ENCODE peak calls at places on chromosomes 5 and 9, in five cellular contexts. One of them, this sample, is unnamed. For H3K4me1, the result is how much of the 10 kb centered on the place peaks cover.

GRCh38 chr9:90826326-90827020 is 24.9 kb downstream of the SYK start:
- DNase-seq in cardiac muscle cell: no peak
- DNase-seq in A673: no peak
- DNase-seq in HCT116: no peak
- DNase-seq in RWPE2: no peak
- DNase-seq in this sample: no peak

GRCh38 chr9:37529111-37529510 is 43.4 kb downstream of the POLR1E start:
- DNase-seq in RWPE2: no peak
- DNase-seq in cardiac muscle cell: no peak
- DNase-seq in A673: no peak
- DNase-seq in HCT116: no peak
- DNase-seq in this sample: no peak

GRCh38 chr5:151811593-151812321 is 40.0 kb downstream of the G3BP1 start:
- DNase-seq in RWPE2: no peak
- DNase-seq in HCT116: no peak
- DNase-seq in A673: no peak
- DNase-seq in cardiac muscle cell: peak
- DNase-seq in this sample: no peak

GRCh38 chr9:129323376-129323998 is 145.4 kb upstream of the IER5L start:
- DNase-seq in RWPE2: peak
- DNase-seq in A673: no peak
- DNase-seq in HCT116: no peak
- DNase-seq in cardiac muscle cell: no peak
- DNase-seq in this sample: no peak

GRCh38 chr9:124885551-124885950 is 23.6 kb downstream of the ARPC5L start:
- DNase-seq in HCT116: no peak
- DNase-seq in A673: no peak
- DNase-seq in cardiac muscle cell: no peak
- DNase-seq in RWPE2: no peak
- DNase-seq in this sample: no peak

GRCh38 chr5:91212336-91213092 is 170.6 kb downstream of the ARRDC3 start:
- DNase-seq in HCT116: no peak
- DNase-seq in cardiac muscle cell: peak
- DNase-seq in A673: peak
- DNase-seq in RWPE2: no peak
- DNase-seq in this sample: no peak

GRCh38 chr5:78540335-78541057 is 108.1 kb downstream of the LHFPL2 start:
- DNase-seq in HCT116: no peak
- DNase-seq in cardiac muscle cell: no peak
- DNase-seq in A673: no peak
- DNase-seq in RWPE2: no peak
- DNase-seq in this sample: no peak

GRCh38 chr9:122053951-122054350 is 39.2 kb downstream of the TTLL11 start:
- DNase-seq in A673: peak
- DNase-seq in cardiac muscle cell: no peak
- DNase-seq in HCT116: no peak
- DNase-seq in RWPE2: no peak
- DNase-seq in this sample: no peak

GRCh38 chr9:33950371-33950770 is 98.3 kb downstream of the UBAP2 start:
- DNase-seq in cardiac muscle cell: peak
- DNase-seq in A673: no peak
- DNase-seq in RWPE2: no peak
- DNase-seq in HCT116: no peak
- DNase-seq in this sample: no peak

DNA sequence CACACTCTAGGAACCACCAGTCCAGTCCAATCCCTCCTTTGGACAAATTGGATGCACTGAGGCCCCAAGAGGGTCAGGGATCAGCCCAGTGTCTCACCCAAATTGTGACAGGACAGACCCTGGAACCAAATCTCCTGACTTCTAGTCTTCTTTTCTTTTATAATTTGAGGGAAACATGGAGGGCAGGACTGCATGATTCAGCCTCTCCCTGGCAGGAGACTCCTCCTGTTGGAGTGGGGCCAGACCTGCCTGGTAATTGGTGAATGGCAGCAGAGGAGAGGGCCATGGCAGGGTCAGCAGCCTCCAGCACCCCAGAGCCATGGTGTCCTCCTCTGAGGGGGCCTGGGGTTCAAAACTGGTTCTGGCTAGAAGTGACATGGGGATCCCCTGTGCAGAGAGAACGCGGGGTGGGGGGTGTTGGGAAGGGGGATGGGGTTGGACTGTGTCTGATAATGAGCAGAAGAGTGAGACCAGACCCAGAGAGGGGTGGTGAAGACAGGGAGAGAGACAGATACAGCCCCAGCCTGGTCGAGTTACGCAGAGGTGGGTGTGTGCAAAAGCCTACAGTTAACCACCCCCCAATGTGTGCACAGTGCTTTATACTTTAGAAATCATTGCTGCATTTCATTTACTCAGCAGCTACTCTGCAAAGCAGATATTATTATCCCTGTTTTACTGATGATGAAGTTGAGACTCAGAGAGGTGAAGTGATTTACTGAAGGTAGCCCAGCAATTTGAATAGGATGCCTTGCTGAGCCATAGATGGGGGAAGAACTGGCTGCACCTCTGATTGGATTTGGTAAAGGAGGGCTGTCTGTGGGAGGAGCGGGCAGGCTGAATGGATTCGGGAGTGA is 3.8 kb upstream of the SYNPO start:
- DNase-seq in A673: peak
- DNase-seq in cardiac muscle cell: peak
- DNase-seq in HCT116: no peak
- DNase-seq in RWPE2: no peak
- DNase-seq in this sample: peak
- H3K4me1 ChIP-seq in A673: under half
- H3K4me1 ChIP-seq in cardiac muscle cell: under half
- H3K4me1 ChIP-seq in HCT116: half or more
- H3K4me1 ChIP-seq in RWPE2: under half
- H3K4me1 ChIP-seq in this sample: half or more

GRCh38 chr9:126625329-126626116 is 11.8 kb downstream of the LMX1B start:
- DNase-seq in cardiac muscle cell: no peak
- DNase-seq in A673: no peak
- DNase-seq in RWPE2: no peak
- DNase-seq in HCT116: no peak
- DNase-seq in this sample: no peak
- H3K4me3 ChIP-seq in cardiac muscle cell: no peak
- H3K4me3 ChIP-seq in A673: peak
- H3K4me3 ChIP-seq in RWPE2: peak
- H3K4me3 ChIP-seq in HCT116: no peak
- H3K4me3 ChIP-seq in this sample: peak

DNA sequence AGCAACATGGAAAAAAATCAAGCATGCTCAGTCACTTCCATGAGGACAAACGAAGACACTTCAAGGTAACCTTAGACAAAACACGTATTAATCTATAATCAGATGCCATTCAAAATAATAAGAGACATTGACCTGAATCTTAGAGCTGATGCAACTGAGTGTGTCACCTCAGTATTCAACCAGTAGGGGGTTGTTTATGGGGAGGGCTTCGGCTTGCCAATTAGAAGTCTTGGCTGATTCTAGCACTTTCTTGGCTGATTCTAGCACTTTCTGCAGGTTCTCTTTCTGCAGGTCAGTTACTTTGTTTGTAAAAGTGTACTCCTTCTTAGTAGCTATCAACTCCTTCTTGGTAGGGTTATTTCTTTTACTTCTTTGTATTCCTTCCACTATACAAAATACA is 317.6 kb downstream of the ENC1 start:
- DNase-seq in A673: no peak
- DNase-seq in cardiac muscle cell: no peak
- DNase-seq in RWPE2: no peak
- DNase-seq in HCT116: no peak
- DNase-seq in this sample: no peak
- TF ChIP-seq CTCF in A673: no peak
- TF ChIP-seq CTCF in cardiac muscle cell: no peak
- TF ChIP-seq CTCF in RWPE2: no peak
- TF ChIP-seq CTCF in HCT116: peak
- TF ChIP-seq CTCF in this sample: no peak

GRCh38 chr5:14873790-14874189 is 2.2 kb upstream of the ANKH start:
- DNase-seq in cardiac muscle cell: no peak
- DNase-seq in HCT116: no peak
- DNase-seq in RWPE2: no peak
- DNase-seq in A673: no peak
- DNase-seq in this sample: no peak
- H3K4me1 ChIP-seq in cardiac muscle cell: under half
- H3K4me1 ChIP-seq in HCT116: under half
- H3K4me1 ChIP-seq in RWPE2: under half
- H3K4me1 ChIP-seq in A673: under half
- H3K4me1 ChIP-seq in this sample: under half